ENCODE peak calls at places on chromosomes 12 and 14, in nine cellular contexts. One of them, this sample, is unnamed.

GRCh38 chr12:29869916-29870315 is 86.2 kb upstream of the TMTC1 start:
- DNase-seq in transverse colon: no peak
- DNase-seq in prostate gland: no peak
- DNase-seq in K562: no peak
- DNase-seq in HCT116: no peak
- DNase-seq in suprapubic skin: no peak
- DNase-seq in upper lobe of left lung: no peak
- DNase-seq in stomach: no peak
- DNase-seq in GM23338: no peak
- DNase-seq in this sample: no peak

GRCh38 chr12:76346798-76347420 is 1.3 kb downstream of the BBS10 start:
- DNase-seq in transverse colon: no peak
- DNase-seq in prostate gland: peak
- DNase-seq in K562: peak
- DNase-seq in HCT116: no peak
- DNase-seq in suprapubic skin: no peak
- DNase-seq in upper lobe of left lung: peak
- DNase-seq in stomach: no peak
- DNase-seq in GM23338: no peak
- DNase-seq in this sample: no peak

GRCh38 chr14:105530446-105531087 is 4.2 kb downstream of the TMEM121 start:
- DNase-seq in transverse colon: no peak
- DNase-seq in prostate gland: no peak
- DNase-seq in K562: no peak
- DNase-seq in HCT116: no peak
- DNase-seq in suprapubic skin: peak
- DNase-seq in upper lobe of left lung: no peak
- DNase-seq in stomach: no peak
- DNase-seq in GM23338: no peak
- DNase-seq in this sample: no peak

GRCh38 chr12:52249511-52250047 is 16.5 kb downstream of the KRT7 start:
- DNase-seq in transverse colon: no peak
- DNase-seq in prostate gland: no peak
- DNase-seq in K562: no peak
- DNase-seq in HCT116: no peak
- DNase-seq in suprapubic skin: no peak
- DNase-seq in upper lobe of left lung: no peak
- DNase-seq in stomach: no peak
- DNase-seq in GM23338: no peak
- DNase-seq in this sample: peak

GRCh38 chr14:99968156-99968920 is 96.9 kb upstream of the EVL start:
- DNase-seq in transverse colon: no peak
- DNase-seq in prostate gland: no peak
- DNase-seq in K562: no peak
- DNase-seq in HCT116: no peak
- DNase-seq in suprapubic skin: no peak
- DNase-seq in upper lobe of left lung: no peak
- DNase-seq in stomach: no peak
- DNase-seq in GM23338: no peak
- DNase-seq in this sample: no peak

GRCh38 chr14:79016828-79017505 is 846.8 kb downstream of the NRXN3 start:
- DNase-seq in transverse colon: no peak
- DNase-seq in prostate gland: no peak
- DNase-seq in K562: no peak
- DNase-seq in HCT116: no peak
- DNase-seq in suprapubic skin: no peak
- DNase-seq in upper lobe of left lung: no peak
- DNase-seq in stomach: no peak
- DNase-seq in GM23338: no peak
- DNase-seq in this sample: no peak

GRCh38 chr12:28023156-28023887 is 50.8 kb upstream of the PTHLH start:
- DNase-seq in transverse colon: no peak
- DNase-seq in prostate gland: no peak
- DNase-seq in K562: no peak
- DNase-seq in HCT116: peak
- DNase-seq in suprapubic skin: no peak
- DNase-seq in upper lobe of left lung: no peak
- DNase-seq in stomach: no peak
- DNase-seq in GM23338: no peak
- DNase-seq in this sample: no peak

GRCh38 chr14:88013750-88014349 is 8.9 kb downstream of the GPR65 start:
- DNase-seq in transverse colon: peak
- DNase-seq in prostate gland: peak
- DNase-seq in K562: peak
- DNase-seq in HCT116: peak
- DNase-seq in suprapubic skin: peak
- DNase-seq in upper lobe of left lung: peak
- DNase-seq in stomach: peak
- DNase-seq in GM23338: peak
- DNase-seq in this sample: peak

GRCh38 chr14:101586531-101587402 is 25.5 kb downstream of the DIO3 start:
- DNase-seq in transverse colon: no peak
- DNase-seq in prostate gland: no peak
- DNase-seq in K562: no peak
- DNase-seq in HCT116: no peak
- DNase-seq in suprapubic skin: no peak
- DNase-seq in upper lobe of left lung: no peak
- DNase-seq in stomach: no peak
- DNase-seq in GM23338: no peak
- DNase-seq in this sample: peak

GRCh38 chr14:93146119-93146518 is 30.4 kb upstream of the ITPK1 start:
- DNase-seq in transverse colon: no peak
- DNase-seq in prostate gland: no peak
- DNase-seq in K562: no peak
- DNase-seq in HCT116: no peak
- DNase-seq in suprapubic skin: no peak
- DNase-seq in upper lobe of left lung: no peak
- DNase-seq in stomach: no peak
- DNase-seq in GM23338: no peak
- DNase-seq in this sample: no peak

GRCh38 chr12:132262256-132263060 is 66.9 kb downstream of the GALNT9 start:
- DNase-seq in transverse colon: no peak
- DNase-seq in prostate gland: no peak
- DNase-seq in K562: no peak
- DNase-seq in HCT116: no peak
- DNase-seq in suprapubic skin: no peak
- DNase-seq in upper lobe of left lung: no peak
- DNase-seq in stomach: no peak
- DNase-seq in GM23338: no peak
- DNase-seq in this sample: no peak

GRCh38 chr12:111819191-111820158 is 22.6 kb upstream of the MAPKAPK5 start:
- DNase-seq in transverse colon: peak
- DNase-seq in prostate gland: no peak
- DNase-seq in K562: no peak
- DNase-seq in HCT116: no peak
- DNase-seq in suprapubic skin: no peak
- DNase-seq in upper lobe of left lung: no peak
- DNase-seq in stomach: no peak
- DNase-seq in GM23338: no peak
- DNase-seq in this sample: no peak

GRCh38 chr12:26719852-26720251 is 113.1 kb downstream of the ITPR2 start:
- DNase-seq in transverse colon: no peak
- DNase-seq in prostate gland: no peak
- DNase-seq in K562: no peak
- DNase-seq in HCT116: no peak
- DNase-seq in suprapubic skin: no peak
- DNase-seq in upper lobe of left lung: no peak
- DNase-seq in stomach: no peak
- DNase-seq in GM23338: no peak
- DNase-seq in this sample: no peak
- TF ChIP-seq CTCF in transverse colon: no peak
- TF ChIP-seq CTCF in prostate gland: no peak
- TF ChIP-seq CTCF in K562: peak
- TF ChIP-seq CTCF in HCT116: no peak
- TF ChIP-seq CTCF in suprapubic skin: no peak
- TF ChIP-seq CTCF in upper lobe of left lung: no peak
- TF ChIP-seq CTCF in stomach: no peak
- TF ChIP-seq CTCF in GM23338: no peak
- TF ChIP-seq CTCF in this sample: no peak

DNA sequence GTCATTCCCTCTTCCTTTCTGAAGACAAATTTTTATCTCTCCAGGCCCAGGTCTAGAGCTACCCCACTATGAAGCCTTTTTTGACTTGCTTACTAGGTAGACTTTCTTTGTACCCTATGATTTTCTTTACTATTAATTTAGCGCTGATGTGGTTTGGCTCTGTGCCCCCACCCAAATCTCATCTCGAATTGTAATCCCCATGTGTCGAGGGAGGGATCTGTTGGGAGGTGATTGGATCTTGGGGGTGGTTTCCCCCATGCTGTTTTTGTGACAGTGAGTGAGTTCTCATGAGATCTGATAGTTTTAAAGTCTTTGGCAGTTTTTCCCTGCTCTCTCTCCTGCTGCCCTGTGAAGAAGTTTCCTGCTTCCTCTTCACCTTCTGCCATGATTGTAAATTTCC is 118.1 kb downstream of the SLC38A1 start:
- DNase-seq in transverse colon: no peak
- DNase-seq in prostate gland: no peak
- DNase-seq in K562: no peak
- DNase-seq in HCT116: no peak
- DNase-seq in suprapubic skin: no peak
- DNase-seq in upper lobe of left lung: no peak
- DNase-seq in stomach: no peak
- DNase-seq in GM23338: no peak
- DNase-seq in this sample: no peak
- TF ChIP-seq POLR2AphosphoS5 in transverse colon: no peak
- TF ChIP-seq POLR2AphosphoS5 in prostate gland: no peak
- TF ChIP-seq POLR2AphosphoS5 in K562: no peak
- TF ChIP-seq POLR2AphosphoS5 in HCT116: no peak
- TF ChIP-seq POLR2AphosphoS5 in suprapubic skin: no peak
- TF ChIP-seq POLR2AphosphoS5 in upper lobe of left lung: no peak
- TF ChIP-seq POLR2AphosphoS5 in stomach: no peak
- TF ChIP-seq POLR2AphosphoS5 in GM23338: no peak
- TF ChIP-seq POLR2AphosphoS5 in this sample: no peak

GRCh38 chr12:72471806-72472205 is 199.6 kb downstream of the TRHDE start:
- DNase-seq in transverse colon: no peak
- DNase-seq in prostate gland: no peak
- DNase-seq in K562: no peak
- DNase-seq in HCT116: no peak
- DNase-seq in suprapubic skin: no peak
- DNase-seq in upper lobe of left lung: no peak
- DNase-seq in stomach: no peak
- DNase-seq in GM23338: peak
- DNase-seq in this sample: no peak

GRCh38 chr12:72476301-72476700 is 204.1 kb downstream of the TRHDE start:
- DNase-seq in transverse colon: no peak
- DNase-seq in prostate gland: no peak
- DNase-seq in K562: no peak
- DNase-seq in HCT116: no peak
- DNase-seq in suprapubic skin: no peak
- DNase-seq in upper lobe of left lung: no peak
- DNase-seq in stomach: no peak
- DNase-seq in GM23338: no peak
- DNase-seq in this sample: no peak

GRCh38 chr12:72468505-72468904 is 196.3 kb downstream of the TRHDE start:
- DNase-seq in transverse colon: no peak
- DNase-seq in prostate gland: no peak
- DNase-seq in K562: no peak
- DNase-seq in HCT116: no peak
- DNase-seq in suprapubic skin: no peak
- DNase-seq in upper lobe of left lung: no peak
- DNase-seq in stomach: no peak
- DNase-seq in GM23338: no peak
- DNase-seq in this sample: no peak

GRCh38 chr12:72467985-72468384 is 195.8 kb downstream of the TRHDE start:
- DNase-seq in transverse colon: no peak
- DNase-seq in prostate gland: no peak
- DNase-seq in K562: no peak
- DNase-seq in HCT116: no peak
- DNase-seq in suprapubic skin: no peak
- DNase-seq in upper lobe of left lung: no peak
- DNase-seq in stomach: no peak
- DNase-seq in GM23338: no peak
- DNase-seq in this sample: no peak

DNA sequence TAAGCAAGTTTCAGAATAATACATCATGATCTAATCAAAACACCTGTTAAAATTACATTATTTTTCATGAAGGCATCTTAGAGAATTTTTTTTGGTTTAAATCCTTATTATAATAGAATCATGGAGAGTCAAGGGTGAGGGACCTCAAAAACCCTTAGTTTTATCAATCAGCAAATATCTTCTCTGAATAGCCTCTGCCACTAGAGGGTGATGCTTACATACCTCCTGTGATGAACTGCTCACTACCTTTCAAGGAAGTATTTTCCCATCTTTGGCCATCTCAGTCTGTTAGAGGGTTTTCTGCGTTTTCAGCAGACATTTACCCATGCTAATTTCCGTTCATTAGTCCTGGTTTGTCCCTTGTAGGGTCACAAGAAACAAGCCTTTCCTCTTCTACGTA is 200.2 kb downstream of the TRHDE start:
- DNase-seq in transverse colon: no peak
- DNase-seq in prostate gland: no peak
- DNase-seq in K562: no peak
- DNase-seq in HCT116: no peak
- DNase-seq in suprapubic skin: no peak
- DNase-seq in upper lobe of left lung: no peak
- DNase-seq in stomach: no peak
- DNase-seq in GM23338: no peak
- DNase-seq in this sample: no peak
- TF ChIP-seq CTCF in transverse colon: no peak
- TF ChIP-seq CTCF in prostate gland: no peak
- TF ChIP-seq CTCF in K562: no peak
- TF ChIP-seq CTCF in HCT116: no peak
- TF ChIP-seq CTCF in suprapubic skin: no peak
- TF ChIP-seq CTCF in upper lobe of left lung: no peak
- TF ChIP-seq CTCF in stomach: no peak
- TF ChIP-seq CTCF in GM23338: peak
- TF ChIP-seq CTCF in this sample: no peak

DNA sequence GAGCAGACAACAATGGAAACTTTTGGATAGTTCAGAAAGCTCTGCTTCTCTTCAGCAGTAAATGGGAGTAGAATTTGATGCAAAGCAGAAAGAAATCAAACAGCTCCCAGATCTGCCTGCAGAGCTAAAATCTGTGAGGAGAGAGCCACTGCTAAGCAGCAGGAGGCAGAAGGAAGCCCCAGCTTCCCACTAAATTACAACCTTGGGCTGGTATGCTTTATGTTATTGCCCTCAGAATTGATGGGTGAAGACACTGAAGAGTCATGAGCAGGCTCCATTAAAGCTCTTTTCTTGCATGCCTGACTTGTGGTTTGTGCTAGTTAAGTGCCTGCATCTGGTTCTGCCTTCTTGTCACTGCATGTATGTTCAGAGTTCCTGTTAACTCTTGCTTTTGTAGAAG is 8.4 kb downstream of the ZC2HC1C start:
- DNase-seq in transverse colon: no peak
- DNase-seq in prostate gland: no peak
- DNase-seq in K562: no peak
- DNase-seq in HCT116: no peak
- DNase-seq in suprapubic skin: no peak
- DNase-seq in upper lobe of left lung: no peak
- DNase-seq in stomach: no peak
- DNase-seq in GM23338: no peak
- DNase-seq in this sample: no peak
- TF ChIP-seq POLR2AphosphoS5 in transverse colon: no peak
- TF ChIP-seq POLR2AphosphoS5 in prostate gland: no peak
- TF ChIP-seq POLR2AphosphoS5 in K562: no peak
- TF ChIP-seq POLR2AphosphoS5 in HCT116: no peak
- TF ChIP-seq POLR2AphosphoS5 in suprapubic skin: no peak
- TF ChIP-seq POLR2AphosphoS5 in upper lobe of left lung: no peak
- TF ChIP-seq POLR2AphosphoS5 in stomach: no peak
- TF ChIP-seq POLR2AphosphoS5 in GM23338: no peak
- TF ChIP-seq POLR2AphosphoS5 in this sample: no peak

This sample was measured in breast epithelium.